ENCODE peak calls at places on chromosomes 2 and 18, in nine cellular contexts. T is choroid plexus epithelial cell, G is astrocyte of the spinal cord, J is lower lobe of right lung, L is cardiac muscle cell, N is upper lobe of right lung, U is pancreas, Q is fibroblast of lung, F is A549. Y is an unnamed sample.

GRCh38 chr2:218074031-218074430 is 5.0 kb downstream of the RUFY4 start:
- DNase-seq in Q (peak), J (peak), U (peak), F (peak), N (no peak), T (peak), L (peak), G (no peak), Y (no peak)

GRCh38 chr2:129754431-129754830 is 225.0 kb upstream of the RAB6C start:
- DNase-seq in J (no peak), L (no peak), F (no peak), N (no peak), Q (no peak), G (no peak), U (no peak), T (no peak), Y (no peak)

GRCh38 chr2:99607454-99607853 is 117.6 kb upstream of the REV1 start:
- DNase-seq in T (no peak), N (no peak), Q (no peak), L (no peak), U (no peak), J (no peak), F (no peak), G (no peak), Y (no peak)

GRCh38 chr2:85602476-85603234 is at the start of gene TMEM150A:
- DNase-seq in T (peak), N (peak), J (peak), G (peak), L (peak), F (peak), U (peak), Q (peak), Y (no peak)

GRCh38 chr2:226694910-226695309 is 104.7 kb downstream of the IRS1 start:
- DNase-seq in G (no peak), J (no peak), U (no peak), L (no peak), F (no peak), N (no peak), Q (peak), T (no peak), Y (no peak)

GRCh38 chr2:43218550-43219382 is 7.6 kb downstream of the ZFP36L2 start:
- DNase-seq in G (peak), Q (peak), J (peak), F (peak), U (no peak), L (peak), N (peak), T (peak), Y (no peak)

GRCh38 chr2:153163055-153163454 is 315.5 kb downstream of the RPRM start:
- DNase-seq in T (peak), J (no peak), Q (peak), N (no peak), L (no peak), G (peak), U (no peak), F (peak), Y (no peak)

GRCh38 chr2:95700554-95700953 is 108.8 kb downstream of the TRIM43 start:
- DNase-seq in G (no peak), J (no peak), N (no peak), Q (no peak), F (no peak), T (no peak), L (no peak), U (no peak), Y (no peak)

GRCh38 chr18:24560511-24560981 is 100.1 kb downstream of the HRH4 start:
- DNase-seq in G (no peak), Q (peak), N (no peak), J (no peak), L (no peak), U (no peak), T (no peak), F (no peak), Y (no peak)

GRCh38 chr2:152577611-152578010 is 139.7 kb downstream of the PRPF40A start:
- DNase-seq in T (peak), G (peak), U (no peak), L (peak), Q (peak), N (no peak), J (no peak), F (no peak), Y (no peak)

GRCh38 chr2:150088538-150088937 is 398.9 kb downstream of the RND3 start:
- DNase-seq in J (no peak), N (no peak), L (peak), Q (peak), F (no peak), U (no peak), T (peak), G (no peak), Y (no peak)

GRCh38 chr18:74288041-74288440 is 3.7 kb downstream of the CYB5A start:
- DNase-seq in F (no peak), N (no peak), G (no peak), Q (no peak), L (no peak), U (no peak), T (no peak), J (no peak), Y (no peak)

GRCh38 chr18:28735731-28736130 is 558.8 kb upstream of the CDH2 start:
- DNase-seq in F (peak), N (no peak), Q (peak), L (peak), J (no peak), G (peak), T (peak), U (no peak), Y (peak)

GRCh38 chr2:223815884-223816570 is 21.4 kb downstream of the AP1S3 start:
- DNase-seq in L (peak), T (peak), Q (peak), U (no peak), G (peak), N (no peak), F (no peak), J (no peak), Y (no peak)

GRCh38 chr2:109382946-109383345 is 230.8 kb downstream of the SEPTIN10 start:
- DNase-seq in J (peak), F (no peak), N (peak), T (peak), Q (peak), L (peak), G (peak), U (no peak), Y (peak)

GRCh38 chr2:61658841-61659780 is 121.0 kb upstream of the XPO1 start:
- DNase-seq in F (peak), J (no peak), N (no peak), Q (peak), U (no peak), L (peak), G (peak), T (peak), Y (no peak)

GRCh38 chr2:19048593-19049264 is 309.7 kb downstream of the OSR1 start:
- DNase-seq in T (peak), J (peak), F (peak), N (peak), U (peak), Q (peak), L (peak), G (peak), Y (no peak)

GRCh38 chr2:138948070-138948539 is 167.9 kb upstream of the NXPH2 start:
- DNase-seq in L (peak), U (no peak), N (no peak), Q (peak), J (no peak), G (peak), F (peak), T (peak), Y (peak)

DNA sequence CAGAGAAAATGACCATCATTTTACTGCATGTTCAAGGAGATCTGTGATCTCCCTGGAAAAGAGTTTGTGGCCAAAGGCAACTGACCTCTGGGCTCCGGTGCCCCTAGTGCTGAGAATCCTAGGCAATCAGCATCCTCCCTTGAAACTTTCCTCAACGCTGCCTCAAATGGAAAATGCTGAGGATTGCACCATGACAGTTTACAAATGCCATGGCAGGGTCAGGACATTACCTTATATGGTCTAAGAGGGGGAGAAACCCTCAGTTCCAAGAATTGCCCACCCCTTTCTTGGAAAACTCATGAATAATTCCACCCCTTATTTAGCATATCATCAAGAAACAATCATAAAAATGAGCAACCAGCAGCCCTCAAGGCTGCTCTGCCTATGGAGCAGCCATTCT is 48.3 kb downstream of the ALPK2 start:
- DNase-seq in Q (peak), G (peak), U (no peak), J (no peak), F (peak), L (peak), N (no peak), T (peak), Y (no peak)
- TF ChIP-seq CTCF in Q (no peak), G (no peak), U (no peak), J (no peak), F (no peak), L (no peak), N (no peak), T (no peak), Y (peak)

GRCh38 chr2:54570321-54570881 is 114.3 kb downstream of the SPTBN1 start:
- DNase-seq in U (no peak), N (no peak), F (no peak), T (no peak), L (no peak), J (no peak), Q (peak), G (no peak), Y (no peak)
- H3K4me3 ChIP-seq in U (no peak), N (no peak), F (peak), T (no peak), L (no peak), J (no peak), Q (no peak), G (no peak), Y (no peak)

GRCh38 chr2:181239400-181239799 is 217.8 kb upstream of the ITGA4 start:
- DNase-seq in L (no peak), U (no peak), N (no peak), Q (no peak), T (peak), G (no peak), J (no peak), F (peak), Y (no peak)
- TF ChIP-seq CTCF in L (no peak), U (no peak), N (peak), Q (no peak), T (peak), G (no peak), J (no peak), F (peak), Y (no peak)

GRCh38 chr2:170819941-170820646 is 3.4 kb downstream of the GAD1 start:
- DNase-seq in F (no peak), G (no peak), Q (no peak), T (no peak), U (peak), N (no peak), L (no peak), J (no peak), Y (no peak)
- H3K4me3 ChIP-seq in F (no peak), G (no peak), Q (no peak), T (no peak), U (no peak), N (peak), L (no peak), J (peak), Y (no peak)